ENCODE peak calls at places on chromosomes 6 and 20, in four cellular contexts. One of them, this sample, is unnamed.

GRCh38 chr6:149129401-149130077 is 188.0 kb upstream of the TAB2 start:
- DNase-seq in GM12878: no peak
- DNase-seq in HL-60: peak
- DNase-seq in K562: no peak
- DNase-seq in this sample: no peak

GRCh38 chr6:6591778-6592388 is 3.4 kb downstream of the LY86 start:
- DNase-seq in HL-60: peak
- DNase-seq in GM12878: peak
- DNase-seq in K562: no peak
- DNase-seq in this sample: no peak

GRCh38 chr6:167532410-167533294 is 207.8 kb downstream of the TTLL2 start:
- DNase-seq in HL-60: no peak
- DNase-seq in K562: no peak
- DNase-seq in GM12878: no peak
- DNase-seq in this sample: no peak

GRCh38 chr20:49459684-49460083 is 22.8 kb downstream of the KCNB1 start:
- DNase-seq in K562: no peak
- DNase-seq in HL-60: no peak
- DNase-seq in GM12878: no peak
- DNase-seq in this sample: no peak

GRCh38 chr20:52748235-52748950 is 223.8 kb upstream of the TSHZ2 start:
- DNase-seq in GM12878: no peak
- DNase-seq in K562: no peak
- DNase-seq in HL-60: no peak
- DNase-seq in this sample: no peak

GRCh38 chr6:151629791-151630190 is 136.0 kb downstream of the CCDC170 start:
- DNase-seq in GM12878: no peak
- DNase-seq in HL-60: no peak
- DNase-seq in K562: no peak
- DNase-seq in this sample: no peak

GRCh38 chr20:12210591-12210990 is 292.9 kb downstream of the BTBD3 start:
- DNase-seq in K562: no peak
- DNase-seq in HL-60: no peak
- DNase-seq in GM12878: no peak
- DNase-seq in this sample: no peak

GRCh38 chr20:36887779-36888133 is 11.8 kb downstream of the TLDC2 start:
- DNase-seq in K562: no peak
- DNase-seq in HL-60: no peak
- DNase-seq in GM12878: no peak
- DNase-seq in this sample: no peak

GRCh38 chr6:154805288-154805911 is 72.2 kb downstream of the SCAF8 start:
- DNase-seq in GM12878: no peak
- DNase-seq in HL-60: no peak
- DNase-seq in K562: peak
- DNase-seq in this sample: no peak

GRCh38 chr6:44268095-44268628 is 2.1 kb upstream of the TMEM151B start:
- DNase-seq in K562: peak
- DNase-seq in HL-60: no peak
- DNase-seq in GM12878: no peak
- DNase-seq in this sample: no peak

GRCh38 chr20:49346682-49347081 is 68.8 kb upstream of the ZNFX1 start:
- DNase-seq in K562: no peak
- DNase-seq in GM12878: no peak
- DNase-seq in HL-60: no peak
- DNase-seq in this sample: no peak

GRCh38 chr20:31691646-31692275 is 30.9 kb downstream of the BCL2L1 start:
- DNase-seq in HL-60: no peak
- DNase-seq in K562: no peak
- DNase-seq in GM12878: no peak
- DNase-seq in this sample: no peak
- TF ChIP-seq SPI1 in HL-60: no peak
- TF ChIP-seq SPI1 in K562: no peak
- TF ChIP-seq SPI1 in GM12878: no peak
- TF ChIP-seq SPI1 in this sample: no peak

DNA sequence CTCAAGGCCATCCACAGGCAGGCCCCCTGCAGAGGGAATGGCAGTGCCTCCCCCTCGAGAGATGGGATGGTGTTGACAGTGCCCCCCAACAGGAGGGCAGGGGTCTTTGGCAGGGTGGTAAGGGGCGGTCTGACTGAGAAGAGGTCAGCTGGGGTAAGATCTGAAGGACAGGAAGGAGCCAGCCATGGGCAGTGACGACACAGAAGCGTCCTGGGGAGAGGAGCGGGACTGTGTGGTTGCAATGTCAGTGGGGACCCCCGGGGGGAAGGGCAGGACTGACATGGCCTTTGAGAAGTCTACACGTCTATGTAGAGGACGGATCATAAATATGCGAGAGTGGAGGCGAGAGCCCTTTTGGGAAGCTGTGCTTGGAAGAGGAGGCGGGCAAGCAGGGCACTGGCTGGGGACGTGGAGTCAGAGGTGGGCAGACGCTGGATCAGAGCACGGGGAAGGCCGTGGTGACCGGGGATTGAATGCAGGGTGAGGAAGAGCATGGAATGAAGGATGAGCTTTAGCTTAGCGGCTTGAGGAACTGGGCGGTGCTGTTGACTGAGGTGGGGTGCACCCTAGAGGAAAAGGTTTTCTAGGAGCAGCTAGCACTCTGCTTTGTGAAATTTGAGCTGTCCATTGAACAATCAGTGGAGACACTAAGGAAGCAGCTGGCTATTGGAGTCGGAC is 82.4 kb upstream of the AGPAT4 start:
- DNase-seq in GM12878: no peak
- DNase-seq in K562: no peak
- DNase-seq in HL-60: no peak
- DNase-seq in this sample: no peak
- TF ChIP-seq POLR2AphosphoS5 in GM12878: no peak
- TF ChIP-seq POLR2AphosphoS5 in K562: no peak
- TF ChIP-seq POLR2AphosphoS5 in HL-60: no peak
- TF ChIP-seq POLR2AphosphoS5 in this sample: no peak

GRCh38 chr6:74717591-74717990 is 488.3 kb downstream of the COL12A1 start:
- DNase-seq in K562: no peak
- DNase-seq in GM12878: no peak
- DNase-seq in HL-60: no peak
- DNase-seq in this sample: no peak
- TF ChIP-seq SPI1 in K562: no peak
- TF ChIP-seq SPI1 in GM12878: no peak
- TF ChIP-seq SPI1 in HL-60: no peak
- TF ChIP-seq SPI1 in this sample: no peak

GRCh38 chr20:63702751-63703470 is 4.9 kb downstream of the ARFRP1 start:
- DNase-seq in K562: peak
- DNase-seq in HL-60: no peak
- DNase-seq in GM12878: no peak
- DNase-seq in this sample: no peak
- TF ChIP-seq POLR2AphosphoS5 in K562: no peak
- TF ChIP-seq POLR2AphosphoS5 in HL-60: no peak
- TF ChIP-seq POLR2AphosphoS5 in GM12878: no peak
- TF ChIP-seq POLR2AphosphoS5 in this sample: peak

GRCh38 chr6:53659458-53659857 is 6.1 kb downstream of the KLHL31 start:
- DNase-seq in HL-60: no peak
- DNase-seq in GM12878: no peak
- DNase-seq in K562: no peak
- DNase-seq in this sample: no peak
- TF ChIP-seq SPI1 in HL-60: no peak
- TF ChIP-seq SPI1 in GM12878: no peak
- TF ChIP-seq SPI1 in K562: no peak
- TF ChIP-seq SPI1 in this sample: no peak

GRCh38 chr6:85361643-85362014 is 88.3 kb upstream of the NT5E start:
- DNase-seq in K562: no peak
- DNase-seq in GM12878: no peak
- DNase-seq in HL-60: no peak
- DNase-seq in this sample: no peak

GRCh38 chr6:85364354-85364753 is 85.5 kb upstream of the NT5E start:
- DNase-seq in K562: no peak
- DNase-seq in HL-60: no peak
- DNase-seq in GM12878: no peak
- DNase-seq in this sample: no peak

GRCh38 chr6:85363870-85364269 is 86.0 kb upstream of the NT5E start:
- DNase-seq in K562: no peak
- DNase-seq in HL-60: no peak
- DNase-seq in GM12878: no peak
- DNase-seq in this sample: no peak

GRCh38 chr6:85362652-85363310 is 87.1 kb upstream of the NT5E start:
- DNase-seq in K562: no peak
- DNase-seq in HL-60: no peak
- DNase-seq in GM12878: no peak
- DNase-seq in this sample: no peak

DNA sequence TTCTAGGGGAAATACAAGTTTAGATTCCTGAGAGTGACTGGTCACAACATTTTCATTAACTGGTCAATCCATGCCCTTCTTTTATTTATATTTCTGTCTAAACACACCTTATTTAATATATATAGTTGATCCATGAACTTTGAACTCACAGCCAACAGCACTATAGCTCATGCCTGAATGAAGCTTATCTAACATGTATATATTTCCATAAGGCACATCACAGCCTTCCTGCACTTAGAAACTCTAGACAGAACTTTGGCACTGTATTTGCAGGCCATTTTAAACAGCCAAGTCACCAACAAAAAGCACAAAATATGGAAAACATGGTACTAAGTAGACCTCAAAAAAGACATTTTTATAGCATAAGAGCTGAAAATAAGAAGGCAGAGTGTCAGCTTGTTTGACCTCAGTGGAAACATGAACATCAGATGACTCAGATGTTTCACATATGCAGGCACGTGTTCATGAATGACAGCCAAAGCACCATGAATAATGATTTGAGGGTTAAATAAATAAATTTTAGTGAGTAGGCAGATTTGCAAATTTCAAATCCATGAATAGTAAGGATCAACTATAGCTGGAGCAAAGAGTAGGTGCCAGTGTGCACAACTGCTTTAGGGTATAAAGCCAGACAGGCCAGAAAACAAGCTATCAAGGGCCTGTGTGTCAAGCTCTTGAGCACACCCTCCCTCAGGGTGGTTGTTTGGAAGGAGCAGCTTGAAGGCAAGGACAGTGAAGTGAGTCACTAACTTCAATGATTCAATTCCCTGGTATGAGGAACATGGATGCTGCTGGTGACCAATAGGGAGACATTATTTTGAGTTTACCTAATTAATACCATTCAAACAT is 88.9 kb upstream of the NT5E start:
- DNase-seq in HL-60: no peak
- DNase-seq in GM12878: no peak
- DNase-seq in K562: no peak
- DNase-seq in this sample: no peak
- TF ChIP-seq POLR2AphosphoS5 in HL-60: no peak
- TF ChIP-seq POLR2AphosphoS5 in GM12878: no peak
- TF ChIP-seq POLR2AphosphoS5 in K562: no peak
- TF ChIP-seq POLR2AphosphoS5 in this sample: no peak

GRCh38 chr20:24421071-24421470 is 48.4 kb upstream of the SYNDIG1 start:
- DNase-seq in HL-60: no peak
- DNase-seq in K562: no peak
- DNase-seq in GM12878: no peak
- DNase-seq in this sample: no peak
- TF ChIP-seq SPI1 in HL-60: no peak
- TF ChIP-seq SPI1 in K562: no peak
- TF ChIP-seq SPI1 in GM12878: no peak
- TF ChIP-seq SPI1 in this sample: no peak

GRCh38 chr6:137952247-137952646 is 85.2 kb downstream of the TNFAIP3 start:
- DNase-seq in K562: no peak
- DNase-seq in HL-60: no peak
- DNase-seq in GM12878: no peak
- DNase-seq in this sample: no peak
- TF ChIP-seq POLR2AphosphoS5 in K562: no peak
- TF ChIP-seq POLR2AphosphoS5 in HL-60: no peak
- TF ChIP-seq POLR2AphosphoS5 in GM12878: no peak
- TF ChIP-seq POLR2AphosphoS5 in this sample: no peak

GRCh38 chr20:63657260-63657936 is 714 bp upstream of the RTEL1 start:
- DNase-seq in K562: peak
- DNase-seq in GM12878: no peak
- DNase-seq in HL-60: no peak
- DNase-seq in this sample: no peak
- TF ChIP-seq SPI1 in K562: no peak
- TF ChIP-seq SPI1 in GM12878: no peak
- TF ChIP-seq SPI1 in HL-60: no peak
- TF ChIP-seq SPI1 in this sample: no peak

This sample was measured in GM12891.